ENCODE peak calls at places on chromosome 1, in five cellular contexts. One of them, this sample, is unnamed.

GRCh38 chr1:208043690-208044089 is 132.8 kb upstream of the CD34 start:
- DNase-seq in non-pigmented ciliary epithelial cell: no peak
- DNase-seq in left ventricle myocardium inferior: peak
- DNase-seq in AG20443: no peak
- DNase-seq in NCI-H748 treated with DMSO at 0.1 percent for 48 hours: no peak
- DNase-seq in this sample: no peak

GRCh38 chr1:48776400-48777218 is at the start of gene BEND5:
- DNase-seq in non-pigmented ciliary epithelial cell: no peak
- DNase-seq in left ventricle myocardium inferior: peak
- DNase-seq in AG20443: peak
- DNase-seq in NCI-H748 treated with DMSO at 0.1 percent for 48 hours: peak
- DNase-seq in this sample: peak

GRCh38 chr1:70587803-70588465 is 176.9 kb downstream of the CTH start:
- DNase-seq in non-pigmented ciliary epithelial cell: no peak
- DNase-seq in left ventricle myocardium inferior: no peak
- DNase-seq in AG20443: no peak
- DNase-seq in NCI-H748 treated with DMSO at 0.1 percent for 48 hours: no peak
- DNase-seq in this sample: no peak

GRCh38 chr1:226638608-226639007 is 90.0 kb downstream of the STUM start:
- DNase-seq in non-pigmented ciliary epithelial cell: no peak
- DNase-seq in left ventricle myocardium inferior: peak
- DNase-seq in AG20443: no peak
- DNase-seq in NCI-H748 treated with DMSO at 0.1 percent for 48 hours: no peak
- DNase-seq in this sample: no peak

GRCh38 chr1:51101976-51102375 is at the start of gene C1orf185:
- DNase-seq in non-pigmented ciliary epithelial cell: no peak
- DNase-seq in left ventricle myocardium inferior: no peak
- DNase-seq in AG20443: no peak
- DNase-seq in NCI-H748 treated with DMSO at 0.1 percent for 48 hours: no peak
- DNase-seq in this sample: no peak

GRCh38 chr1:62720946-62721554 is 32.9 kb upstream of the DOCK7 start:
- DNase-seq in non-pigmented ciliary epithelial cell: no peak
- DNase-seq in left ventricle myocardium inferior: no peak
- DNase-seq in AG20443: no peak
- DNase-seq in NCI-H748 treated with DMSO at 0.1 percent for 48 hours: no peak
- DNase-seq in this sample: no peak

GRCh38 chr1:41396084-41396483 is 34.9 kb downstream of the FOXO6 start:
- DNase-seq in non-pigmented ciliary epithelial cell: no peak
- DNase-seq in left ventricle myocardium inferior: no peak
- DNase-seq in AG20443: no peak
- DNase-seq in NCI-H748 treated with DMSO at 0.1 percent for 48 hours: no peak
- DNase-seq in this sample: no peak

GRCh38 chr1:234478152-234478480 is 863 bp downstream of the TARBP1 start:
- DNase-seq in non-pigmented ciliary epithelial cell: no peak
- DNase-seq in left ventricle myocardium inferior: no peak
- DNase-seq in AG20443: peak
- DNase-seq in NCI-H748 treated with DMSO at 0.1 percent for 48 hours: peak
- DNase-seq in this sample: peak

GRCh38 chr1:246987083-246987690 is 20.7 kb downstream of the ZNF695 start:
- DNase-seq in non-pigmented ciliary epithelial cell: no peak
- DNase-seq in left ventricle myocardium inferior: no peak
- DNase-seq in AG20443: no peak
- DNase-seq in NCI-H748 treated with DMSO at 0.1 percent for 48 hours: no peak
- DNase-seq in this sample: no peak